ENCODE peak calls at places on chromosome 14, in six cellular contexts. T is IMR-90, Q is neuronal stem cell, S is mesenchymal stem cell, J is H1, M is trophoblast cell. V is an unnamed sample.

GRCh38 chr14:21123429-21123828 is 22.6 kb downstream of the TMEM253 start:
- DNase-seq in T (no peak), Q (no peak), S (no peak), J (no peak), M (no peak), V (no peak)

GRCh38 chr14:21894003-21894897 is 220.6 kb upstream of the OR4E1 start:
- DNase-seq in T (no peak), Q (no peak), S (no peak), J (no peak), M (no peak), V (peak)

GRCh38 chr14:103398427-103399195 is 13.4 kb downstream of the MARK3 start:
- DNase-seq in T (peak), Q (no peak), S (peak), J (no peak), M (no peak), V (no peak)

GRCh38 chr14:64800000-64800399 is 79.7 kb downstream of the SPTB start:
- DNase-seq in T (peak), Q (no peak), S (peak), J (no peak), M (no peak), V (peak)

GRCh38 chr14:79419571-79420327 is 791.6 kb downstream of the DIO2 start:
- DNase-seq in T (peak), Q (no peak), S (no peak), J (no peak), M (no peak), V (no peak)

GRCh38 chr14:74615735-74616134 is 3.7 kb upstream of the LTBP2 start:
- DNase-seq in T (no peak), Q (no peak), S (no peak), J (no peak), M (no peak), V (no peak)

GRCh38 chr14:58196198-58196597 is 3.8 kb upstream of the ACTR10 start:
- DNase-seq in T (no peak), Q (no peak), S (no peak), J (no peak), M (no peak), V (no peak)

GRCh38 chr14:64209428-64210165 is 84.6 kb downstream of the ESR2 start:
- DNase-seq in T (peak), Q (no peak), S (peak), J (no peak), M (no peak), V (no peak)

GRCh38 chr14:24289649-24290283 is 9.8 kb downstream of the DHRS1 start:
- DNase-seq in T (no peak), Q (no peak), S (no peak), J (no peak), M (no peak), V (no peak)

GRCh38 chr14:65792208-65792905 is 379.8 kb downstream of the FUT8 start:
- DNase-seq in T (peak), Q (no peak), S (no peak), J (no peak), M (peak), V (no peak)

GRCh38 chr14:95831041-95831440 is 45.6 kb upstream of the TUNAR start:
- DNase-seq in T (no peak), Q (no peak), S (no peak), J (no peak), M (no peak), V (no peak)

GRCh38 chr14:91035855-91036254 is 24.6 kb downstream of the RPS6KA5 start:
- DNase-seq in T (no peak), Q (no peak), S (no peak), J (no peak), M (no peak), V (no peak)

GRCh38 chr14:42224053-42224888 is 617.6 kb downstream of the LRFN5 start:
- DNase-seq in T (peak), Q (peak), S (peak), J (peak), M (peak), V (peak)

GRCh38 chr14:73661872-73662271 is 17.1 kb downstream of the DNAL1 start:
- DNase-seq in T (peak), Q (no peak), S (no peak), J (no peak), M (no peak), V (no peak)

GRCh38 chr14:35402323-35403084 is 2.0 kb downstream of the NFKBIA start:
- DNase-seq in T (peak), Q (no peak), S (peak), J (no peak), M (peak), V (no peak)

GRCh38 chr14:61866932-61867920 is 105.0 kb downstream of the SNAPC1 start:
- DNase-seq in T (peak), Q (no peak), S (no peak), J (no peak), M (no peak), V (no peak)

GRCh38 chr14:24196071-24197061 is 1.1 kb upstream of the TM9SF1 start:
- DNase-seq in T (peak), Q (no peak), S (peak), J (no peak), M (peak), V (no peak)

GRCh38 chr14:104547998-104548700 is 31.4 kb upstream of the C14orf180 start:
- DNase-seq in T (no peak), Q (no peak), S (no peak), J (no peak), M (no peak), V (peak)

GRCh38 chr14:91413547-91414474 is 3.8 kb downstream of the CCDC88C start:
- DNase-seq in T (no peak), Q (no peak), S (no peak), J (peak), M (no peak), V (peak)

GRCh38 chr14:34766611-34767010 is 52.2 kb upstream of the CFL2 start:
- DNase-seq in T (peak), Q (no peak), S (no peak), J (no peak), M (no peak), V (no peak)

GRCh38 chr14:24965578-24965933 is 84.4 kb downstream of the STXBP6 start:
- DNase-seq in T (no peak), Q (no peak), S (no peak), J (no peak), M (no peak), V (no peak)

GRCh38 chr14:100017578-100017977 is 47.6 kb upstream of the EVL start:
- DNase-seq in T (peak), Q (no peak), S (no peak), J (no peak), M (no peak), V (no peak)

GRCh38 chr14:73633517-73634332 is 11.1 kb upstream of the DNAL1 start:
- DNase-seq in T (peak), Q (peak), S (peak), J (no peak), M (peak), V (peak)

GRCh38 chr14:75446447-75446846 is 18.6 kb downstream of the JDP2 start:
- DNase-seq in T (no peak), Q (no peak), S (no peak), J (no peak), M (no peak), V (no peak)

GRCh38 chr14:75479770-75480600 is 42.3 kb upstream of the BATF start:
- DNase-seq in T (no peak), Q (no peak), S (no peak), J (no peak), M (no peak), V (peak)

GRCh38 chr14:74610866-74611671 is 968 bp downstream of the LTBP2 start:
- DNase-seq in T (peak), Q (no peak), S (no peak), J (no peak), M (no peak), V (peak)

GRCh38 chr14:98564006-98564405 is 708.0 kb downstream of the BCL11B start:
- DNase-seq in T (no peak), Q (peak), S (no peak), J (no peak), M (no peak), V (no peak)
- H3K14ac ChIP-seq in T (no peak), Q (no peak), S (no peak), J (no peak), M (no peak), V (no peak)

GRCh38 chr14:69587389-69587788 is 12.7 kb upstream of the CCDC177 start:
- DNase-seq in T (no peak), Q (no peak), S (no peak), J (no peak), M (no peak), V (no peak)
- H3K14ac ChIP-seq in T (no peak), Q (no peak), S (no peak), J (no peak), M (no peak), V (no peak)

GRCh38 chr14:68972507-68973272 is 6.4 kb downstream of the ACTN1 start:
- DNase-seq in T (peak), Q (no peak), S (peak), J (no peak), M (no peak), V (no peak)
- H3K14ac ChIP-seq in T (peak), Q (no peak), S (no peak), J (no peak), M (no peak), V (no peak)

GRCh38 chr14:49888293-49888692 is 4.6 kb upstream of the ARF6 start:
- DNase-seq in T (no peak), Q (no peak), S (no peak), J (no peak), M (no peak), V (no peak)
- H3K14ac ChIP-seq in T (no peak), Q (no peak), S (no peak), J (no peak), M (no peak), V (no peak)